ENCODE peak calls at places on chromosome 16, in five cellular contexts. D, S, J, A and Y are unnamed samples.

GRCh38 chr16:69482410-69482951 is 58.1 kb downstream of the CYB5B start:
- DNase-seq in S (peak; percentile 91), D (peak; percentile 82), A (peak; percentile 17), J (no peak), Y (no peak)

GRCh38 chr16:82082543-82083244 is 47.6 kb downstream of the HSD17B2 start:
- DNase-seq in J (no peak), S (no peak), A (no peak), D (no peak), Y (no peak)

GRCh38 chr16:66042341-66042740 is 324.1 kb upstream of the CDH5 start:
- DNase-seq in D (no peak), J (no peak), A (no peak), S (no peak), Y (no peak)

GRCh38 chr16:27366687-27367462 is 35.1 kb upstream of the IL21R start:
- DNase-seq in J (no peak), S (no peak), A (no peak), D (no peak), Y (no peak)

GRCh38 chr16:76756423-76756822 is 434.6 kb upstream of the MON1B start:
- DNase-seq in S (no peak), D (no peak), J (no peak), A (no peak), Y (no peak)

GRCh38 chr16:15457390-15457789 is 23.0 kb downstream of the BMERB1 start:
- DNase-seq in S (no peak), J (no peak), D (no peak), A (no peak), Y (no peak)

GRCh38 chr16:84220851-84221250 is 19.0 kb downstream of the KCNG4 start:
- DNase-seq in J (peak; percentile 33), A (no peak), S (no peak), D (no peak), Y (no peak)

GRCh38 chr16:75026892-75027391 is 28.1 kb downstream of the ZNRF1 start:
- DNase-seq in A (no peak), J (no peak), S (no peak), D (no peak), Y (no peak)

GRCh38 chr16:54066451-54067056 is 220.0 kb downstream of the IRX3 start:
- DNase-seq in D (no peak), J (no peak), S (no peak), A (no peak), Y (no peak)